ENCODE peak calls at places on chromosomes 4 and X, in nine cellular contexts. One of them, this sample, is unnamed.

GRCh38 chr4:128244379-128244778 is 43.2 kb downstream of the PGRMC2 start:
- DNase-seq in HepG2: no peak
- DNase-seq in Calu3: no peak
- DNase-seq in Peyer's patch: no peak
- DNase-seq in upper lobe of right lung: no peak
- DNase-seq in WERI-Rb-1: no peak
- DNase-seq in mesothelial cell of epicardium: no peak
- DNase-seq in kidney: no peak
- DNase-seq in neural progenitor cell: no peak
- DNase-seq in this sample: no peak

GRCh38 chr4:168489616-168490015 is 7.2 kb upstream of the PALLD start:
- DNase-seq in WERI-Rb-1: no peak
- DNase-seq in upper lobe of right lung: no peak
- DNase-seq in mesothelial cell of epicardium: no peak
- DNase-seq in HepG2: no peak
- DNase-seq in kidney: no peak
- DNase-seq in Peyer's patch: no peak
- DNase-seq in neural progenitor cell: no peak
- DNase-seq in Calu3: no peak
- DNase-seq in this sample: no peak

GRCh38 chr4:2942532-2943363 is 20.5 kb downstream of the NOP14 start:
- DNase-seq in upper lobe of right lung: peak
- DNase-seq in mesothelial cell of epicardium: peak
- DNase-seq in neural progenitor cell: no peak
- DNase-seq in Calu3: no peak
- DNase-seq in WERI-Rb-1: no peak
- DNase-seq in Peyer's patch: peak
- DNase-seq in kidney: peak
- DNase-seq in HepG2: no peak
- DNase-seq in this sample: peak

GRCh38 chr4:125368161-125368560 is 53.4 kb downstream of the FAT4 start:
- DNase-seq in mesothelial cell of epicardium: no peak
- DNase-seq in WERI-Rb-1: no peak
- DNase-seq in Peyer's patch: no peak
- DNase-seq in Calu3: no peak
- DNase-seq in kidney: no peak
- DNase-seq in upper lobe of right lung: no peak
- DNase-seq in HepG2: no peak
- DNase-seq in neural progenitor cell: no peak
- DNase-seq in this sample: no peak

GRCh38 chr4:121738780-121739547 is 26.0 kb downstream of the SMIM43 start:
- DNase-seq in neural progenitor cell: no peak
- DNase-seq in HepG2: no peak
- DNase-seq in Calu3: no peak
- DNase-seq in mesothelial cell of epicardium: no peak
- DNase-seq in WERI-Rb-1: no peak
- DNase-seq in Peyer's patch: no peak
- DNase-seq in kidney: no peak
- DNase-seq in upper lobe of right lung: no peak
- DNase-seq in this sample: no peak

GRCh38 chr4:142743071-142743825 is 102.9 kb downstream of the INPP4B start:
- DNase-seq in neural progenitor cell: no peak
- DNase-seq in kidney: no peak
- DNase-seq in Peyer's patch: no peak
- DNase-seq in mesothelial cell of epicardium: no peak
- DNase-seq in Calu3: peak
- DNase-seq in WERI-Rb-1: no peak
- DNase-seq in upper lobe of right lung: no peak
- DNase-seq in HepG2: no peak
- DNase-seq in this sample: no peak

GRCh38 chr4:184016742-184017668 is 111.9 kb downstream of the STOX2 start:
- DNase-seq in WERI-Rb-1: no peak
- DNase-seq in Peyer's patch: no peak
- DNase-seq in mesothelial cell of epicardium: no peak
- DNase-seq in kidney: no peak
- DNase-seq in HepG2: no peak
- DNase-seq in Calu3: no peak
- DNase-seq in neural progenitor cell: no peak
- DNase-seq in upper lobe of right lung: no peak
- DNase-seq in this sample: no peak

GRCh38 chrX:148448686-148449085 is 51.7 kb upstream of the AFF2 start:
- DNase-seq in WERI-Rb-1: no peak
- DNase-seq in upper lobe of right lung: no peak
- DNase-seq in kidney: no peak
- DNase-seq in HepG2: no peak
- DNase-seq in Calu3: no peak
- DNase-seq in mesothelial cell of epicardium: no peak
- DNase-seq in neural progenitor cell: no peak
- DNase-seq in Peyer's patch: no peak
- DNase-seq in this sample: no peak

GRCh38 chrX:87517571-87518141 is at the start of gene KLHL4:
- DNase-seq in WERI-Rb-1: peak
- DNase-seq in neural progenitor cell: peak
- DNase-seq in mesothelial cell of epicardium: peak
- DNase-seq in Peyer's patch: no peak
- DNase-seq in kidney: no peak
- DNase-seq in Calu3: peak
- DNase-seq in upper lobe of right lung: no peak
- DNase-seq in HepG2: no peak
- DNase-seq in this sample: peak

GRCh38 chr4:2059726-2060577 is 825 bp downstream of the NAT8L start:
- DNase-seq in Calu3: no peak
- DNase-seq in WERI-Rb-1: no peak
- DNase-seq in neural progenitor cell: peak
- DNase-seq in HepG2: no peak
- DNase-seq in Peyer's patch: no peak
- DNase-seq in kidney: peak
- DNase-seq in upper lobe of right lung: no peak
- DNase-seq in mesothelial cell of epicardium: no peak
- DNase-seq in this sample: no peak

GRCh38 chrX:17697191-17697590 is 40.1 kb upstream of the SCML1 start:
- DNase-seq in upper lobe of right lung: no peak
- DNase-seq in Peyer's patch: no peak
- DNase-seq in kidney: no peak
- DNase-seq in neural progenitor cell: no peak
- DNase-seq in HepG2: peak
- DNase-seq in mesothelial cell of epicardium: no peak
- DNase-seq in Calu3: no peak
- DNase-seq in WERI-Rb-1: no peak
- DNase-seq in this sample: no peak

GRCh38 chr4:177308125-177308524 is 1.5 kb upstream of the NEIL3 start:
- DNase-seq in upper lobe of right lung: no peak
- DNase-seq in HepG2: peak
- DNase-seq in Peyer's patch: no peak
- DNase-seq in WERI-Rb-1: no peak
- DNase-seq in neural progenitor cell: no peak
- DNase-seq in kidney: no peak
- DNase-seq in Calu3: no peak
- DNase-seq in mesothelial cell of epicardium: no peak
- DNase-seq in this sample: no peak

GRCh38 chrX:24375732-24376131 is 15.3 kb downstream of the SUPT20HL1 start:
- DNase-seq in neural progenitor cell: peak
- DNase-seq in kidney: no peak
- DNase-seq in Calu3: no peak
- DNase-seq in WERI-Rb-1: no peak
- DNase-seq in Peyer's patch: no peak
- DNase-seq in mesothelial cell of epicardium: no peak
- DNase-seq in upper lobe of right lung: no peak
- DNase-seq in HepG2: no peak
- DNase-seq in this sample: no peak

GRCh38 chrX:55695227-55696018 is 22.1 kb upstream of the RRAGB start:
- DNase-seq in HepG2: no peak
- DNase-seq in kidney: no peak
- DNase-seq in neural progenitor cell: no peak
- DNase-seq in upper lobe of right lung: no peak
- DNase-seq in WERI-Rb-1: no peak
- DNase-seq in mesothelial cell of epicardium: no peak
- DNase-seq in Calu3: no peak
- DNase-seq in Peyer's patch: no peak
- DNase-seq in this sample: no peak
- TF ChIP-seq CTCF in HepG2: no peak
- TF ChIP-seq CTCF in kidney: no peak
- TF ChIP-seq CTCF in neural progenitor cell: no peak
- TF ChIP-seq CTCF in upper lobe of right lung: no peak
- TF ChIP-seq CTCF in WERI-Rb-1: no peak
- TF ChIP-seq CTCF in mesothelial cell of epicardium: no peak
- TF ChIP-seq CTCF in Calu3: no peak
- TF ChIP-seq CTCF in Peyer's patch: no peak
- TF ChIP-seq CTCF in this sample: no peak

DNA sequence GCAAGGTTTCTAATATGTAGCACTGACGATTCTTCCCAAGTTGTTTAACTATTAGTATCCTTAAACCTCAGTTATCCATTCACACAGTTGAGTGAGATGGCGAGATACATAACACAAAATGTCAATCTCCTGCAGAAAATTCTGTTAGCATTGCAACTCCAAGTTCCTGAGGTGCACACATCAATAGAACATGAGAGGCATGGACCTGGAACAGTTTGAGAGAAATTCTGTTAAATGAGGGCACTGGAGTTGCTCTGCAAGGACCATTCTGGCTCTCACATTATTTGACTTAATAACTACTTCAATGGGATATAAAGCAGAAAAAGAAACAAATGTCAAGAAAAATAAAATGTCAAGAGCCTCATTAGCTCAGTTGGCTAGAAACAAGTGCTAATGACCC is 301.2 kb upstream of the DIAPH2 start:
- DNase-seq in neural progenitor cell: no peak
- DNase-seq in HepG2: no peak
- DNase-seq in upper lobe of right lung: no peak
- DNase-seq in kidney: no peak
- DNase-seq in WERI-Rb-1: no peak
- DNase-seq in mesothelial cell of epicardium: no peak
- DNase-seq in Peyer's patch: no peak
- DNase-seq in Calu3: no peak
- DNase-seq in this sample: no peak
- TF ChIP-seq CTCF in neural progenitor cell: no peak
- TF ChIP-seq CTCF in HepG2: no peak
- TF ChIP-seq CTCF in upper lobe of right lung: no peak
- TF ChIP-seq CTCF in kidney: no peak
- TF ChIP-seq CTCF in WERI-Rb-1: no peak
- TF ChIP-seq CTCF in mesothelial cell of epicardium: no peak
- TF ChIP-seq CTCF in Peyer's patch: no peak
- TF ChIP-seq CTCF in Calu3: no peak
- TF ChIP-seq CTCF in this sample: no peak

DNA sequence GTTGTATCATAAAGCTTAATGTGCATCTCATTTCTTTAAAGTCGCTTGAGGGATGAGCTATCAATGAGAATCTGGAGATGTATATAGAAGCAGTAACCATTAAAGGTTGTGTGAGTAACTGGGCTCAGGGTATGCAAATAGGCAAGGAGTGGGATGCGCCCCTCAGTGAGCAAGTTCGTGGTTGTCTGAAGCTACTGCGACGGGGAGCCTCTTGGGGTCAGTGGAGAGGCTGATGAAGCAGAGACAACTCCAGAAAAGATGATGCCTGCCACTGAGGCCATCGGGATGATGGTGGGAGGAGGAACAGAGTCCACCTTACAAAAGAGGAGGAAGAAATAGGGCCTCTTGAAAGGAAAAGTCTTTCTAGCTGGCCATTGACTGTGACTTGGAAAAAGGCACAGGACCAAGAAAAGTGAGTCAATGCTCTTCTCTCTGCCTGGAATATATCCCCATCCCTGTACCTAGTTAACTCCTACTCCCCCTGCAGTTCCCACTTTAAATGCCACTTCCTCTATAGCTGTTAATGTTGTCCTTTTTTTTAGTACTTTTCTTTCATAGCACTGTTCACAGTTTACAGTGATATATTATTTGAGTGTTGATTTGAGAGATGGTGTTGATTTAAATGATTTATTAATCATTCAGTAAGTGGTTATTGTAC is 51.4 kb upstream of the LSM6 start:
- DNase-seq in WERI-Rb-1: no peak
- DNase-seq in Calu3: no peak
- DNase-seq in neural progenitor cell: peak
- DNase-seq in upper lobe of right lung: no peak
- DNase-seq in Peyer's patch: no peak
- DNase-seq in mesothelial cell of epicardium: no peak
- DNase-seq in kidney: no peak
- DNase-seq in HepG2: no peak
- DNase-seq in this sample: no peak
- TF ChIP-seq CTCF in WERI-Rb-1: no peak
- TF ChIP-seq CTCF in Calu3: no peak
- TF ChIP-seq CTCF in neural progenitor cell: peak
- TF ChIP-seq CTCF in upper lobe of right lung: no peak
- TF ChIP-seq CTCF in Peyer's patch: no peak
- TF ChIP-seq CTCF in mesothelial cell of epicardium: no peak
- TF ChIP-seq CTCF in kidney: no peak
- TF ChIP-seq CTCF in HepG2: no peak
- TF ChIP-seq CTCF in this sample: no peak

GRCh38 chr4:81257841-81258240 is 42.8 kb upstream of the PRKG2 start:
- DNase-seq in neural progenitor cell: no peak
- DNase-seq in HepG2: no peak
- DNase-seq in upper lobe of right lung: no peak
- DNase-seq in mesothelial cell of epicardium: no peak
- DNase-seq in Peyer's patch: no peak
- DNase-seq in Calu3: no peak
- DNase-seq in WERI-Rb-1: no peak
- DNase-seq in kidney: no peak
- DNase-seq in this sample: no peak

GRCh38 chr4:81257021-81257420 is 42.0 kb upstream of the PRKG2 start:
- DNase-seq in Peyer's patch: no peak
- DNase-seq in mesothelial cell of epicardium: no peak
- DNase-seq in neural progenitor cell: no peak
- DNase-seq in upper lobe of right lung: no peak
- DNase-seq in HepG2: no peak
- DNase-seq in kidney: no peak
- DNase-seq in WERI-Rb-1: no peak
- DNase-seq in Calu3: no peak
- DNase-seq in this sample: no peak

GRCh38 chr4:81259151-81259550 is 44.1 kb upstream of the PRKG2 start:
- DNase-seq in mesothelial cell of epicardium: no peak
- DNase-seq in HepG2: no peak
- DNase-seq in WERI-Rb-1: no peak
- DNase-seq in upper lobe of right lung: no peak
- DNase-seq in Calu3: no peak
- DNase-seq in neural progenitor cell: no peak
- DNase-seq in kidney: no peak
- DNase-seq in Peyer's patch: no peak
- DNase-seq in this sample: no peak

GRCh38 chr4:81256059-81256635 is 41.1 kb upstream of the PRKG2 start:
- DNase-seq in HepG2: no peak
- DNase-seq in upper lobe of right lung: no peak
- DNase-seq in WERI-Rb-1: no peak
- DNase-seq in neural progenitor cell: no peak
- DNase-seq in Calu3: no peak
- DNase-seq in kidney: no peak
- DNase-seq in Peyer's patch: no peak
- DNase-seq in mesothelial cell of epicardium: no peak
- DNase-seq in this sample: no peak

DNA sequence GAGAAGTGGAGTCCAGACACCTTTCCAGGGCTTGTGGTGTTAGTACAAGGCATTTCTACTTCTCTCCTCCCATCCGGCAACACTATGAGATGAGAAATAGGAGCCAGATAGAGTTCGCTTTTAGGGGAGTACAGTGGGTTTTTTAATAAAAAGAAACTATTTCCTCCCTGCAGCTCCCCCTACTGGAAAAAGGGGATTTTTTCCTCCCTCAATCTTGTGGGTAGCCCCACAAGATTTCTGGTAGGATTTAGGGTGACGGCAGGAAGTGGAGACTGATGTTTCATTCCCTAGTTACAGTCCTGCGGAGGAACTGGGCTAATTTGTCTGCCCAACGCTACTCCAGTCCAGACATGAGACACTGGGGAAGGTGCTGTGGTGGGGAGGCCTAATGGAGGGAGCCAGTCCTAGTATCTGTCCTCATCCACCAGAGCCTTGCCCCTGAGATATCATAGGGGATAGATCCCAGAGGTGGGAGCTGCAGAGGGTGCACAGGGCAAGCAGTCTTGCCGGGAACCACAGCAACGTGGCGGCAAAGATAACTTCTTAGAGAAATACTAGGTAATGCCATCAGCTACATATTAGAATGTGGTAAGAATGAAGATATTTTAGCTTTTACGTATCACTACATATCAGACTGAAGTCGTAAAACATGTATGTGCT is 45.6 kb upstream of the PRKG2 start:
- DNase-seq in upper lobe of right lung: no peak
- DNase-seq in Peyer's patch: no peak
- DNase-seq in kidney: no peak
- DNase-seq in Calu3: no peak
- DNase-seq in neural progenitor cell: peak
- DNase-seq in WERI-Rb-1: no peak
- DNase-seq in mesothelial cell of epicardium: no peak
- DNase-seq in HepG2: no peak
- DNase-seq in this sample: no peak
- TF ChIP-seq CTCF in upper lobe of right lung: peak
- TF ChIP-seq CTCF in Peyer's patch: peak
- TF ChIP-seq CTCF in kidney: peak
- TF ChIP-seq CTCF in Calu3: peak
- TF ChIP-seq CTCF in neural progenitor cell: peak
- TF ChIP-seq CTCF in WERI-Rb-1: peak
- TF ChIP-seq CTCF in mesothelial cell of epicardium: peak
- TF ChIP-seq CTCF in HepG2: no peak
- TF ChIP-seq CTCF in this sample: peak